ENCODE peak calls at places on chromosome 12, in seven cellular contexts. One of them, this sample, is unnamed.

GRCh38 chr12:111597731-111598636 is 1.1 kb downstream of the ATXN2 start:
- DNase-seq in mucosa of descending colon: peak; percentile 65
- DNase-seq in astrocyte of the cerebellum: no peak
- DNase-seq in right atrium auricular region: no peak
- DNase-seq in ovary: peak; percentile 76
- DNase-seq in naive thymus-derived CD4-positive, alpha-beta T cell: peak; percentile 21
- DNase-seq in CD8-positive, alpha-beta memory T cell: peak; percentile 29
- DNase-seq in this sample: peak; percentile 84

GRCh38 chr12:109772622-109773321 is 59.1 kb downstream of the FAM222A start:
- DNase-seq in mucosa of descending colon: no peak
- DNase-seq in astrocyte of the cerebellum: no peak
- DNase-seq in right atrium auricular region: no peak
- DNase-seq in ovary: no peak
- DNase-seq in naive thymus-derived CD4-positive, alpha-beta T cell: no peak
- DNase-seq in CD8-positive, alpha-beta memory T cell: no peak
- DNase-seq in this sample: no peak

GRCh38 chr12:123441523-123442164 is 5.2 kb upstream of the RILPL2 start:
- DNase-seq in mucosa of descending colon: no peak
- DNase-seq in astrocyte of the cerebellum: no peak
- DNase-seq in right atrium auricular region: no peak
- DNase-seq in ovary: no peak
- DNase-seq in naive thymus-derived CD4-positive, alpha-beta T cell: no peak
- DNase-seq in CD8-positive, alpha-beta memory T cell: no peak
- DNase-seq in this sample: no peak

GRCh38 chr12:53928054-53928879 is 10.4 kb upstream of the HOXC13 start:
- DNase-seq in mucosa of descending colon: no peak
- DNase-seq in astrocyte of the cerebellum: no peak
- DNase-seq in right atrium auricular region: no peak
- DNase-seq in ovary: no peak
- DNase-seq in naive thymus-derived CD4-positive, alpha-beta T cell: no peak
- DNase-seq in CD8-positive, alpha-beta memory T cell: no peak
- DNase-seq in this sample: no peak

GRCh38 chr12:12239127-12239526 is 27.7 kb downstream of the LRP6 start:
- DNase-seq in mucosa of descending colon: no peak
- DNase-seq in astrocyte of the cerebellum: no peak
- DNase-seq in right atrium auricular region: no peak
- DNase-seq in ovary: no peak
- DNase-seq in naive thymus-derived CD4-positive, alpha-beta T cell: no peak
- DNase-seq in CD8-positive, alpha-beta memory T cell: no peak
- DNase-seq in this sample: no peak

GRCh38 chr12:86601550-86602308 is 345.5 kb upstream of the MGAT4C start:
- DNase-seq in mucosa of descending colon: no peak
- DNase-seq in astrocyte of the cerebellum: no peak
- DNase-seq in right atrium auricular region: no peak
- DNase-seq in ovary: no peak
- DNase-seq in naive thymus-derived CD4-positive, alpha-beta T cell: no peak
- DNase-seq in CD8-positive, alpha-beta memory T cell: no peak
- DNase-seq in this sample: peak; percentile 48

GRCh38 chr12:114932806-114933205 is 248.8 kb upstream of the TBX3 start:
- DNase-seq in mucosa of descending colon: no peak
- DNase-seq in astrocyte of the cerebellum: no peak
- DNase-seq in right atrium auricular region: no peak
- DNase-seq in ovary: no peak
- DNase-seq in naive thymus-derived CD4-positive, alpha-beta T cell: no peak
- DNase-seq in CD8-positive, alpha-beta memory T cell: no peak
- DNase-seq in this sample: no peak

GRCh38 chr12:56408799-56409417 is 40.3 kb downstream of the TIMELESS start:
- DNase-seq in mucosa of descending colon: no peak
- DNase-seq in astrocyte of the cerebellum: no peak
- DNase-seq in right atrium auricular region: no peak
- DNase-seq in ovary: no peak
- DNase-seq in naive thymus-derived CD4-positive, alpha-beta T cell: no peak
- DNase-seq in CD8-positive, alpha-beta memory T cell: no peak
- DNase-seq in this sample: no peak

GRCh38 chr12:124689585-124689984 is 122.2 kb upstream of the NCOR2 start:
- DNase-seq in mucosa of descending colon: no peak
- DNase-seq in astrocyte of the cerebellum: no peak
- DNase-seq in right atrium auricular region: no peak
- DNase-seq in ovary: no peak
- DNase-seq in naive thymus-derived CD4-positive, alpha-beta T cell: no peak
- DNase-seq in CD8-positive, alpha-beta memory T cell: no peak
- DNase-seq in this sample: no peak

GRCh38 chr12:59382678-59383425 is 213.0 kb upstream of the SLC16A7 start:
- DNase-seq in mucosa of descending colon: no peak
- DNase-seq in astrocyte of the cerebellum: no peak
- DNase-seq in right atrium auricular region: no peak
- DNase-seq in ovary: no peak
- DNase-seq in naive thymus-derived CD4-positive, alpha-beta T cell: no peak
- DNase-seq in CD8-positive, alpha-beta memory T cell: no peak
- DNase-seq in this sample: no peak

DNA sequence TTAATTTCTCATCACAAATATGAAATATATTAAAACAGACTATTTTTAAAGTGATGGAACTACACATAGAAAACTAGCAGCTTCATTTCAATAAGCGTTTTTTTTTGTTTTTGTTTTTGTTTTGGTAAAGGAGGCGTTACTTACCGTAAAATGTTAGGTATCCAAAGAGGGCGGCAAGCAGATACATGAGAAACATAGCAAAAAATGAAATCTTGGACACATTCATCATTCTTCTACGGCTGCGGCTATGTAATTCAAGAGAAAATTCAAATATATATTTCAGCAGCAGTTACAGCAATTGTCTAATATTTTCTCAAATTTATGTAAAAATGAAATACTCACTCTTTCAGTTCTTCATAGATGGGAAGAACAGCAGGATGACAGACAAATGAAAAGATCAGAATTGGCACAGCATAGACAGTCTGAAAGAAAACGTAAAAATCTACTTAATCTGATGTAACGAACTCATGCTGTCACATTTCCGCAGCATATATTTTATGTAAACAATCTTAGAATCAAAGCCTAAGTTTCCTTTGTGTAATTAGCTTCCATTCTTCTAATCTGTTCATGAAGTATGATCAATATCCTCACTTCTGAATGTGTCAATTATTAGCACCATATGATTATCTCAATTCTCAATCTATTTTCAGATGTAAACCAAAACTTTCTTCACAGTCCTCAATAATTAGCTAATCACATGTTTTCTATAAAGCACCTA is 8.8 kb downstream of the SLC38A2 start:
- DNase-seq in mucosa of descending colon: no peak
- DNase-seq in astrocyte of the cerebellum: no peak
- DNase-seq in right atrium auricular region: no peak
- DNase-seq in ovary: no peak
- DNase-seq in naive thymus-derived CD4-positive, alpha-beta T cell: no peak
- DNase-seq in CD8-positive, alpha-beta memory T cell: no peak
- DNase-seq in this sample: no peak
- H3K4me3 ChIP-seq in mucosa of descending colon: no peak overlapping the region
- H3K4me3 ChIP-seq in astrocyte of the cerebellum: no peak overlapping the region
- H3K4me3 ChIP-seq in right atrium auricular region: no peak overlapping the region
- H3K4me3 ChIP-seq in ovary: no peak overlapping the region
- H3K4me3 ChIP-seq in naive thymus-derived CD4-positive, alpha-beta T cell: no peak overlapping the region
- H3K4me3 ChIP-seq in CD8-positive, alpha-beta memory T cell: no peak overlapping the region
- H3K4me3 ChIP-seq in this sample: no peak overlapping the region

GRCh38 chr12:104275689-104276088 is 27.9 kb upstream of the EID3 start:
- DNase-seq in mucosa of descending colon: no peak
- DNase-seq in astrocyte of the cerebellum: no peak
- DNase-seq in right atrium auricular region: no peak
- DNase-seq in ovary: no peak
- DNase-seq in naive thymus-derived CD4-positive, alpha-beta T cell: no peak
- DNase-seq in CD8-positive, alpha-beta memory T cell: no peak
- DNase-seq in this sample: no peak
- H3K4me3 ChIP-seq in mucosa of descending colon: no peak overlapping the region
- H3K4me3 ChIP-seq in astrocyte of the cerebellum: no peak overlapping the region
- H3K4me3 ChIP-seq in right atrium auricular region: no peak overlapping the region
- H3K4me3 ChIP-seq in ovary: no peak overlapping the region
- H3K4me3 ChIP-seq in naive thymus-derived CD4-positive, alpha-beta T cell: no peak overlapping the region
- H3K4me3 ChIP-seq in CD8-positive, alpha-beta memory T cell: no peak overlapping the region
- H3K4me3 ChIP-seq in this sample: no peak overlapping the region

GRCh38 chr12:6603095-6603567 is 4.0 kb downstream of the CHD4 start:
- DNase-seq in mucosa of descending colon: no peak
- DNase-seq in astrocyte of the cerebellum: no peak
- DNase-seq in right atrium auricular region: peak; percentile 69
- DNase-seq in ovary: no peak
- DNase-seq in naive thymus-derived CD4-positive, alpha-beta T cell: peak; percentile 52
- DNase-seq in CD8-positive, alpha-beta memory T cell: peak; percentile 53
- DNase-seq in this sample: no peak
- H3K4me3 ChIP-seq in mucosa of descending colon: no peak overlapping the region
- H3K4me3 ChIP-seq in astrocyte of the cerebellum: peak overlapping the region; percentile 11
- H3K4me3 ChIP-seq in right atrium auricular region: no peak overlapping the region
- H3K4me3 ChIP-seq in ovary: no peak overlapping the region
- H3K4me3 ChIP-seq in naive thymus-derived CD4-positive, alpha-beta T cell: peak overlapping the region; percentile 51
- H3K4me3 ChIP-seq in CD8-positive, alpha-beta memory T cell: peak overlapping the region; percentile 95
- H3K4me3 ChIP-seq in this sample: no peak overlapping the region

GRCh38 chr12:5017638-5018348 is 25.9 kb upstream of the KCNA5 start:
- DNase-seq in mucosa of descending colon: no peak
- DNase-seq in astrocyte of the cerebellum: no peak
- DNase-seq in right atrium auricular region: no peak
- DNase-seq in ovary: no peak
- DNase-seq in naive thymus-derived CD4-positive, alpha-beta T cell: no peak
- DNase-seq in CD8-positive, alpha-beta memory T cell: no peak
- DNase-seq in this sample: no peak
- H3K4me3 ChIP-seq in mucosa of descending colon: no peak overlapping the region
- H3K4me3 ChIP-seq in astrocyte of the cerebellum: no peak overlapping the region
- H3K4me3 ChIP-seq in right atrium auricular region: no peak overlapping the region
- H3K4me3 ChIP-seq in ovary: no peak overlapping the region
- H3K4me3 ChIP-seq in naive thymus-derived CD4-positive, alpha-beta T cell: no peak overlapping the region
- H3K4me3 ChIP-seq in CD8-positive, alpha-beta memory T cell: no peak overlapping the region
- H3K4me3 ChIP-seq in this sample: no peak overlapping the region

DNA sequence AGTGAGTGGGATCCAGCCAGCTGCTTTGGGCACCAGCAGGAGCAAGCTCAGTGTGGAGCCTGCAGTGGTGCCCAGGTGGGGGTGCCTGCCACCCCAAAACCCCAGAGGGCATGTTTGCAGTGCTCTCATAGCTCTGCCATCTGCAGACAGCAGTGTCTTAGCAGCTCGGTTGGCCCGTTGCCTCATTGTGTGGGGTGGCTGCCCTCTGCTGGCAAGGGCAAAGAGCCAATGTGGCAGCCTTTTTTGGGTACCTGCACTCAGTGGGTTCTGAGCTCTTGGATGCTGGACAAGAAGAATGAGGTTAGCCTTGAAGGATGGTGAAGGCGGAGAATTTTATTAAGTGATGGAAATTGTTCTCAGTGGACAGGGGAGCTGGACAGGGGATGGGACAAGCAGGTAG is 52.3 kb downstream of the NEUROD4 start:
- DNase-seq in mucosa of descending colon: peak; percentile 55
- DNase-seq in astrocyte of the cerebellum: no peak
- DNase-seq in right atrium auricular region: no peak
- DNase-seq in ovary: no peak
- DNase-seq in naive thymus-derived CD4-positive, alpha-beta T cell: peak; percentile 77
- DNase-seq in CD8-positive, alpha-beta memory T cell: peak; percentile 75
- DNase-seq in this sample: peak; percentile 58
- H3K4me3 ChIP-seq in mucosa of descending colon: no peak overlapping the region
- H3K4me3 ChIP-seq in astrocyte of the cerebellum: no peak overlapping the region
- H3K4me3 ChIP-seq in right atrium auricular region: no peak overlapping the region
- H3K4me3 ChIP-seq in ovary: no peak overlapping the region
- H3K4me3 ChIP-seq in naive thymus-derived CD4-positive, alpha-beta T cell: no peak overlapping the region
- H3K4me3 ChIP-seq in CD8-positive, alpha-beta memory T cell: no peak overlapping the region
- H3K4me3 ChIP-seq in this sample: no peak overlapping the region

GRCh38 chr12:50518129-50518528 is 13.3 kb downstream of the DIP2B start:
- DNase-seq in mucosa of descending colon: no peak
- DNase-seq in astrocyte of the cerebellum: no peak
- DNase-seq in right atrium auricular region: no peak
- DNase-seq in ovary: no peak
- DNase-seq in naive thymus-derived CD4-positive, alpha-beta T cell: no peak
- DNase-seq in CD8-positive, alpha-beta memory T cell: no peak
- DNase-seq in this sample: no peak
- H3K4me3 ChIP-seq in mucosa of descending colon: no peak overlapping the region
- H3K4me3 ChIP-seq in astrocyte of the cerebellum: no peak overlapping the region
- H3K4me3 ChIP-seq in right atrium auricular region: no peak overlapping the region
- H3K4me3 ChIP-seq in ovary: no peak overlapping the region
- H3K4me3 ChIP-seq in naive thymus-derived CD4-positive, alpha-beta T cell: no peak overlapping the region
- H3K4me3 ChIP-seq in CD8-positive, alpha-beta memory T cell: no peak overlapping the region
- H3K4me3 ChIP-seq in this sample: no peak overlapping the region

This sample was measured in pancreas.